ENCODE peak calls at places on chromosomes 5 and 9, in nine cellular contexts. J is SW480; M is ELF-1; O is anterior cingulate cortex; D is heart right ventricle; T is AG08395; E is activated CD4-positive, alpha-beta T cell treated with anti-CD3 and anti-CD28 coated beads for 24 hours; G is fibroblast of the aortic adventitia; V is activated CD8-positive, alpha-beta memory T cell treated with anti-CD3 and anti-CD28 coated beads for 1 hour. S is an unnamed sample.

GRCh38 chr5:76252437-76252836 is 150.6 kb upstream of the IQGAP2 start:
- DNase-seq in J (peak; percentile 49), M (no peak), O (no peak), D (no peak), T (no peak), E (no peak), G (no peak), V (no peak), S (no peak)

GRCh38 chr9:76691761-76692313 is 72.4 kb upstream of the PCA3 start:
- DNase-seq in J (peak; percentile 19), M (no peak), O (peak; percentile 70), D (no peak), T (no peak), E (no peak), G (no peak), V (no peak), S (no peak)

GRCh38 chr5:180193749-180194375 is 15.1 kb downstream of the RASGEF1C start:
- DNase-seq in J (no peak), M (no peak), O (no peak), D (no peak), T (no peak), E (no peak), G (no peak), V (no peak), S (no peak)

GRCh38 chr5:57696906-57697590 is 214.4 kb upstream of the ACTBL2 start:
- DNase-seq in J (no peak), M (no peak), O (no peak), D (no peak), T (no peak), E (no peak), G (peak; percentile 84), V (no peak), S (no peak)

GRCh38 chr9:33229359-33230120 is 10.4 kb upstream of the SPINK4 start:
- DNase-seq in J (peak; percentile 94), M (peak; percentile 58), O (no peak), D (no peak), T (no peak), E (no peak), G (no peak), V (no peak), S (no peak)

GRCh38 chr5:138905541-138905940 is 30.4 kb upstream of the LRRTM2 start:
- DNase-seq in J (peak; percentile 37), M (no peak), O (no peak), D (no peak), T (peak; percentile 40), E (no peak), G (no peak), V (no peak), S (peak; percentile 53)

GRCh38 chr5:56464935-56465756 is 232.0 kb upstream of the ANKRD55 start:
- DNase-seq in J (peak; percentile 44), M (no peak), O (no peak), D (no peak), T (no peak), E (no peak), G (no peak), V (no peak), S (no peak)

GRCh38 chr5:2914991-2915484 is 163.6 kb upstream of the IRX2 start:
- DNase-seq in J (no peak), M (peak; percentile 61), O (no peak), D (no peak), T (no peak), E (no peak), G (no peak), V (no peak), S (no peak)

GRCh38 chr5:74766348-74766886 is 500 bp downstream of the GFM2 start:
- DNase-seq in J (peak; percentile 73), M (peak; percentile 14), O (no peak), D (no peak), T (peak; percentile 55), E (no peak), G (peak; percentile 57), V (no peak), S (peak; percentile 74)

GRCh38 chr5:55160493-55161209 is 680 bp downstream of the GPX8 start:
- DNase-seq in J (peak; percentile 31), M (peak; percentile 79), O (no peak), D (no peak), T (peak; percentile 91), E (no peak), G (peak; percentile 97), V (no peak), S (peak; percentile 85)

GRCh38 chr9:92138157-92138959 is 23.1 kb upstream of the SPTLC1 start:
- DNase-seq in J (peak; percentile 41), M (peak; percentile 82), O (peak; percentile 55), D (peak; percentile 80), T (peak; percentile 44), E (peak; percentile 55), G (peak; percentile 63), V (peak; percentile 66), S (peak; percentile 80)

GRCh38 chr5:159734366-159734765 is 181.9 kb upstream of the ADRA1B start:
- DNase-seq in J (no peak), M (no peak), O (no peak), D (no peak), T (no peak), E (no peak), G (no peak), V (no peak), S (no peak)

GRCh38 chr9:72442212-72442607 is 77.2 kb upstream of the ZFAND5 start:
- DNase-seq in J (peak; percentile 48), M (peak; percentile 83), O (no peak), D (no peak), T (peak; percentile 83), E (no peak), G (peak; percentile 88), V (no peak), S (peak; percentile 82)

GRCh38 chr9:135215571-135216161 is 128.2 kb downstream of the OLFM1 start:
- DNase-seq in J (no peak), M (no peak), O (no peak), D (peak; percentile 61), T (no peak), E (no peak), G (peak; percentile 2), V (no peak), S (no peak)

GRCh38 chr5:126210955-126211354 is 212.3 kb upstream of the GRAMD2B start:
- DNase-seq in J (no peak), M (no peak), O (no peak), D (no peak), T (no peak), E (no peak), G (no peak), V (no peak), S (no peak)

GRCh38 chr9:18979367-18979766 is 53.6 kb downstream of the SAXO1 start:
- DNase-seq in J (no peak), M (peak; percentile 44), O (no peak), D (no peak), T (peak; percentile 69), E (no peak), G (peak; percentile 64), V (no peak), S (peak; percentile 57)

GRCh38 chr5:67163863-67164595 is 32.6 kb downstream of the CD180 start:
- DNase-seq in J (no peak), M (no peak), O (no peak), D (no peak), T (no peak), E (no peak), G (no peak), V (no peak), S (no peak)

GRCh38 chr9:26744362-26744965 is 148.1 kb downstream of the CAAP1 start:
- DNase-seq in J (peak; percentile 17), M (no peak), O (no peak), D (no peak), T (peak; percentile 19), E (no peak), G (peak; percentile 62), V (no peak), S (peak; percentile 27)

GRCh38 chr9:88436379-88436778 is 48.1 kb downstream of the SPIN1 start:
- DNase-seq in J (no peak), M (no peak), O (no peak), D (no peak), T (no peak), E (no peak), G (no peak), V (no peak), S (no peak)

GRCh38 chr9:88927510-88927909 is 63.8 kb upstream of the S1PR3 start:
- DNase-seq in J (no peak), M (no peak), O (no peak), D (no peak), T (no peak), E (no peak), G (no peak), V (no peak), S (no peak)

GRCh38 chr9:83920469-83920941 is 727 bp downstream of the KIF27 start:
- DNase-seq in J (no peak), M (no peak), O (peak; percentile 21), D (no peak), T (peak; percentile 24), E (no peak), G (peak; percentile 50), V (no peak), S (peak; percentile 46)

GRCh38 chr5:58019614-58020013 is 440.3 kb downstream of the PLK2 start:
- DNase-seq in J (no peak), M (no peak), O (no peak), D (peak; percentile 57), T (peak; percentile 1), E (no peak), G (peak; percentile 39), V (no peak), S (no peak)

GRCh38 chr5:101969752-101970151 is 326.3 kb downstream of the SLCO4C1 start:
- DNase-seq in J (no peak), M (no peak), O (no peak), D (no peak), T (no peak), E (no peak), G (no peak), V (no peak), S (no peak)

GRCh38 chr9:94718936-94719335 is 7.6 kb upstream of the AOPEP start:
- DNase-seq in J (no peak), M (no peak), O (no peak), D (no peak), T (no peak), E (no peak), G (no peak), V (no peak), S (no peak)

GRCh38 chr5:68449380-68449779 is 233.8 kb downstream of the PIK3R1 start:
- DNase-seq in J (no peak), M (no peak), O (no peak), D (peak; percentile 27), T (no peak), E (no peak), G (peak; percentile 51), V (no peak), S (no peak)

GRCh38 chr5:53936481-53937352 is 373.7 kb downstream of the ARL15 start:
- DNase-seq in J (no peak), M (no peak), O (no peak), D (peak; percentile 50), T (peak; percentile 41), E (no peak), G (peak; percentile 75), V (no peak), S (peak; percentile 21)

GRCh38 chr5:30690931-30691330 is 502.6 kb upstream of the CDH6 start:
- DNase-seq in J (no peak), M (no peak), O (no peak), D (no peak), T (no peak), E (no peak), G (no peak), V (no peak), S (no peak)

GRCh38 chr9:81680006-81680405 is 9.3 kb downstream of the TLE1 start:
- DNase-seq in J (no peak), M (no peak), O (peak; percentile 46), D (no peak), T (no peak), E (no peak), G (no peak), V (no peak), S (no peak)

GRCh38 chr9:130172858-130173461 is 756 bp downstream of the NCS1 start:
- DNase-seq in J (no peak), M (no peak), O (no peak), D (no peak), T (peak; percentile 49), E (no peak), G (no peak), V (peak; percentile 22), S (peak; percentile 74)

GRCh38 chr5:176643491-176644219 is 3.6 kb upstream of the TSPAN17 start:
- DNase-seq in J (no peak), M (no peak), O (no peak), D (no peak), T (no peak), E (no peak), G (no peak), V (no peak), S (no peak)

GRCh38 chr5:38249286-38249685 is 9.1 kb upstream of the EGFLAM start:
- DNase-seq in J (no peak), M (no peak), O (no peak), D (no peak), T (no peak), E (no peak), G (no peak), V (no peak), S (no peak)